ENCODE peak calls at places on chromosomes 6 and 20, in four cellular contexts. One of them, this sample, is unnamed.

GRCh38 chr20:13349240-13349604 is 128.1 kb downstream of the ISM1 start:
- DNase-seq in HepG2: no peak
- DNase-seq in HEK293T: no peak
- DNase-seq in K562: no peak
- DNase-seq in this sample: no peak

GRCh38 chr6:15242937-15243614 is 2.8 kb upstream of the JARID2 start:
- DNase-seq in HepG2: no peak
- DNase-seq in HEK293T: no peak
- DNase-seq in K562: no peak
- DNase-seq in this sample: no peak

GRCh38 chr6:125944434-125944816 is 12.1 kb upstream of the HINT3 start:
- DNase-seq in HepG2: peak; percentile 98
- DNase-seq in HEK293T: no peak
- DNase-seq in K562: no peak
- DNase-seq in this sample: no peak

GRCh38 chr20:60050193-60050960 is 92.2 kb downstream of the CDH26 start:
- DNase-seq in HepG2: peak; percentile 18
- DNase-seq in HEK293T: no peak
- DNase-seq in K562: no peak
- DNase-seq in this sample: peak; percentile 64

GRCh38 chr6:111871207-111871606 is 2.0 kb downstream of the FYN start:
- DNase-seq in HepG2: no peak
- DNase-seq in HEK293T: no peak
- DNase-seq in K562: no peak
- DNase-seq in this sample: no peak

GRCh38 chr6:169162968-169163903 is 90.4 kb downstream of the THBS2 start:
- DNase-seq in HepG2: peak; percentile 7
- DNase-seq in HEK293T: no peak
- DNase-seq in K562: no peak
- DNase-seq in this sample: no peak

GRCh38 chr6:165950316-165950715 is 217.3 kb downstream of the TBXT start:
- DNase-seq in HepG2: no peak
- DNase-seq in HEK293T: no peak
- DNase-seq in K562: no peak
- DNase-seq in this sample: no peak

GRCh38 chr6:105259912-105260889 is 80.4 kb upstream of the POPDC3 start:
- DNase-seq in HepG2: no peak
- DNase-seq in HEK293T: no peak
- DNase-seq in K562: no peak
- DNase-seq in this sample: no peak

GRCh38 chr20:58741384-58741783 is 48.8 kb downstream of the NPEPL1 start:
- DNase-seq in HepG2: no peak
- DNase-seq in HEK293T: no peak
- DNase-seq in K562: no peak
- DNase-seq in this sample: no peak

GRCh38 chr6:27176096-27176495 is 71.4 kb upstream of the PRSS16 start:
- DNase-seq in HepG2: no peak
- DNase-seq in HEK293T: no peak
- DNase-seq in K562: no peak
- DNase-seq in this sample: no peak

GRCh38 chr6:130885392-130886192 is 58.4 kb downstream of the SMLR1 start:
- DNase-seq in HepG2: peak; percentile 85
- DNase-seq in HEK293T: peak; percentile 75
- DNase-seq in K562: peak; percentile 58
- DNase-seq in this sample: peak; percentile 72

GRCh38 chr6:11460001-11460668 is 77.4 kb upstream of the TMEM170B start:
- DNase-seq in HepG2: no peak
- DNase-seq in HEK293T: no peak
- DNase-seq in K562: no peak
- DNase-seq in this sample: no peak

GRCh38 chr6:108661430-108661829 is 100.7 kb downstream of the FOXO3 start:
- DNase-seq in HepG2: no peak
- DNase-seq in HEK293T: no peak
- DNase-seq in K562: no peak
- DNase-seq in this sample: no peak

DNA sequence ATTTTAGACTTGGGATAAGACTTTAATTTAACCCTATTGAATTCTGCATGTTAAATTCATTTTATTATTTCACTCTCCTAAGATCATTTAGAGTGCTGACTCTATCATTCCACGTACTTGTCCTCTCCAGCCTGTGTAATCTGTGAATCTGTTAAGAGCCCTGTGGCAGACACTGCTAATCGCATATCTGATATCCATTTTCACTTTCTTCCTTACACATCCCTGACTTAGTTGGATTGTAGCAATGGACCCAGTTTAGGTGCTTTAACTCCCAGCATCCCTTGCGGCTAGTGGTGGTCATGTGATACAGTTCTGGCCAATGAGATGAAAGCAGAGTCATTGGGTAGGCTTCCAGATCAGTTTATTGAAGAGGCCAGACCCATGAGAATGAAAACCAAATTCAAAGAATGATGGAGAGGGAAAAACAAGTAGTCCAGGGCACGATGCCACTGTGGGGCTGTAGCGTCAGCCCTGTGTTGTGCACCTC is 57.2 kb upstream of the SOX4 start:
- DNase-seq in HepG2: no peak
- DNase-seq in HEK293T: no peak
- DNase-seq in K562: peak; percentile 13
- DNase-seq in this sample: no peak
- TF ChIP-seq ELF4 in HepG2: no peak
- TF ChIP-seq ELF4 in HEK293T: no peak
- TF ChIP-seq ELF4 in K562: no peak
- TF ChIP-seq ELF4 in this sample: no peak

GRCh38 chr6:101986476-101986875 is 593.0 kb downstream of the GRIK2 start:
- DNase-seq in HepG2: no peak
- DNase-seq in HEK293T: no peak
- DNase-seq in K562: no peak
- DNase-seq in this sample: no peak

GRCh38 chr6:101980924-101981323 is 587.4 kb downstream of the GRIK2 start:
- DNase-seq in HepG2: no peak
- DNase-seq in HEK293T: no peak
- DNase-seq in K562: no peak
- DNase-seq in this sample: no peak
- TF ChIP-seq ELF4 in HepG2: no peak
- TF ChIP-seq ELF4 in HEK293T: no peak
- TF ChIP-seq ELF4 in K562: no peak
- TF ChIP-seq ELF4 in this sample: no peak

GRCh38 chr6:170269151-170269872 is 21.6 kb downstream of the DLL1 start:
- DNase-seq in HepG2: no peak
- DNase-seq in HEK293T: no peak
- DNase-seq in K562: no peak
- DNase-seq in this sample: no peak
- TF ChIP-seq ELF4 in HepG2: no peak
- TF ChIP-seq ELF4 in HEK293T: no peak
- TF ChIP-seq ELF4 in K562: no peak
- TF ChIP-seq ELF4 in this sample: no peak

GRCh38 chr6:7633361-7633760 is 43.4 kb downstream of the SNRNP48 start:
- DNase-seq in HepG2: no peak
- DNase-seq in HEK293T: no peak
- DNase-seq in K562: no peak
- DNase-seq in this sample: no peak
- TF ChIP-seq ELF4 in HepG2: no peak
- TF ChIP-seq ELF4 in HEK293T: no peak
- TF ChIP-seq ELF4 in K562: no peak
- TF ChIP-seq ELF4 in this sample: no peak

GRCh38 chr20:57501461-57502330 is 23.2 kb downstream of the CTCFL start:
- DNase-seq in HepG2: no peak
- DNase-seq in HEK293T: no peak
- DNase-seq in K562: no peak
- DNase-seq in this sample: no peak
- TF ChIP-seq ELF4 in HepG2: no peak
- TF ChIP-seq ELF4 in HEK293T: no peak
- TF ChIP-seq ELF4 in K562: no peak
- TF ChIP-seq ELF4 in this sample: no peak

GRCh38 chr20:46751856-46752255 is 42.4 kb downstream of the SLC2A10 start:
- DNase-seq in HepG2: no peak
- DNase-seq in HEK293T: no peak
- DNase-seq in K562: peak; percentile 55
- DNase-seq in this sample: no peak

GRCh38 chr20:46746972-46747371 is 37.5 kb downstream of the SLC2A10 start:
- DNase-seq in HepG2: no peak
- DNase-seq in HEK293T: no peak
- DNase-seq in K562: no peak
- DNase-seq in this sample: no peak

GRCh38 chr20:46752639-46753235 is 43.3 kb downstream of the SLC2A10 start:
- DNase-seq in HepG2: peak; percentile 63
- DNase-seq in HEK293T: peak; percentile 47
- DNase-seq in K562: peak; percentile 41
- DNase-seq in this sample: peak; percentile 73

GRCh38 chr20:46749164-46749563 is 39.7 kb downstream of the SLC2A10 start:
- DNase-seq in HepG2: no peak
- DNase-seq in HEK293T: no peak
- DNase-seq in K562: no peak
- DNase-seq in this sample: no peak
- TF ChIP-seq ELF4 in HepG2: no peak
- TF ChIP-seq ELF4 in HEK293T: no peak
- TF ChIP-seq ELF4 in K562: no peak
- TF ChIP-seq ELF4 in this sample: no peak

DNA sequence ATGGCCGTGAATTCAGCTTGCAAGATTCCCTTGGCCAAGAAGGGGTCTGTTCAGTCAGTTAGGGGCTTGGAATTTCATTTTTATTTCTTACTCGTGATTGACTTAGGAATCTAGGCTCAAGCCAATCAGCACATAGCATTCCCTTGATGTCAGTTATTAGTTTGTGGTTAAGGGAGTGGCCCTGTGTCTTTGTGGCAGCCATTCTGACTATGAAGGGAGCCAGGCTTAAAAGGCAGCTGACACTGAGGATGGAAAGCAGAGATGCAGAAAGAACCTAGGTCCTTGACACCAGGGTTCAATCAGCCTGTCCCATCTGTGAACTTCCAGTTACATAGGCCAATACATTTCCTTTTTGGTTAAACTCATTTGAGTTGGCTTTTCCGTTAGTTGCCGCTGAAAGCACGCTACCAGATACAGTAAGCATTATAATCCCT is 48.1 kb downstream of the MCUR1 start:
- DNase-seq in HepG2: no peak
- DNase-seq in HEK293T: no peak
- DNase-seq in K562: no peak
- DNase-seq in this sample: no peak
- TF ChIP-seq ELF4 in HepG2: no peak
- TF ChIP-seq ELF4 in HEK293T: no peak
- TF ChIP-seq ELF4 in K562: no peak
- TF ChIP-seq ELF4 in this sample: no peak

DNA sequence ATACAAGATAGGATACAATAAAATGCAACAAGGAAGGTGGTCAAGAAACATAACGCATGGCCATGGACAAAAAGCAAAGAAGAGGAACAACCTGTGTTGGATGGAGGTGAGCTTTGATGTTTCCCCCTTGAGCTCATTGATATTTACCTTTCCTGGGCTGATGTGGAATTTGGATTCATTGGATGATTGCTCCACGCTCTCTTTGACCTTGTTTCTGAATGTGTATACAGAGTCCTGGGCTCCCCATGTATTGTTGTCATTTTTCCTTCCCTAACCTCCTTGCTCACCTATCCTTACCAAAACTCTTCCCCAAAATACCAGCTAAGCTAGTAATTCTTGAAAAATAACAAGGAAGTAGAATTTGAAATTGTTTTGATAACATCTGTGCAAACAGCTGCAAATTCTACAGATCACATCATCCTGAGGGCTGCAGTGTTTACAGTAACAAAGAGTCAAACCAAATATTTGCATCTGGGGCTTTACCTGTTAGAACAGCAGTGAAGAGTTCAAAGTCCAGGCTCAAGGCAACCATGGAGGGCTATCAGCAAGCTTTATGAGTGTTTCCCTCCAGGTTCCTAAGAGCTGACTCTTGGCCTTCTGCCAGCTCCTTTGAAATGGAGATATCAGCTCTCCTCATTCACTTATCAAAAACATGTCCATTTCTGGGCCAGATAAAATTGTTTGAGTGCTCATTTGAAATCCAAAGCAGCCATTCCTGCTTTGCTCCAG is 214.3 kb upstream of the MARCKS start:
- DNase-seq in HepG2: peak; percentile 100
- DNase-seq in HEK293T: peak; percentile 40
- DNase-seq in K562: peak; percentile 19
- DNase-seq in this sample: peak; percentile 16
- TF ChIP-seq ELF4 in HepG2: peak; percentile 74
- TF ChIP-seq ELF4 in HEK293T: no peak
- TF ChIP-seq ELF4 in K562: no peak
- TF ChIP-seq ELF4 in this sample: no peak

DNA sequence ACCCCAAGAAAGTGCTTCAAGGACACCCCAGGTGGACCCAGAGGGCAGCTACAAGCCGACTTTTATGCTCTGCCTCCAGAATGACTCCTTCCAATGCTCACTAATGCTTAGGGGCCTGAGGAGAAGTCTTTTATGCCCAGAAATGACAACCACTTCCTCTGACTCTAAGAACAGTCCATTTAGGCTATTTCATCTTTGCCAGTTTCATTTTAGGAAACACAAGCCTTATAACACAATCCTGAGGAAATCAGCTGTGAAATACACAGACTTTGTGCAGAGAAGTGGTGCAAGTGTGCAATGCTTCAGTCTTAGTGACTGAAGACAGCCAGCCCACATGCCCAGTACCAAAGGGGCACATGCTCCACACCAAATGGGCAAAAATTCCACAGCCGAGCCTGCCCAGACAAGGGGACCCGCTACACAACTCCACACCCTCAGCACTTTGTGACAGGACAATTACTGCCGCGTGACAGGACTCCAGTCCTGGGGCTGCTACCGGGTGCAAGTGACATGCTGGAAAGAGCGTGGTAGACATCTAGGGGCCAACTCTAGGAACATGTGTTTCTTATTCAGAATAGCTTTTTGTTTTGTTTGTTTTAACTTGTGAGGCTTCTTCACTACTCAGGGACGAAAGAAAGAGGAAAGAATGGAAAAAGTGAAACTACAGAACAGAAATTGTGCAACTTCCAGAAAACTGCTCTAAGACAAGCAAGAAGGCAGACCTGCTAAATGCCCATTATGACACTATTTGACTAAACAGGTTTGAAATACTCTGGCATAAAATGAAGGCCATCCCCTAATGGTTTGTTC is 28.2 kb upstream of the PLAGL1 start:
- DNase-seq in HepG2: peak; percentile 21
- DNase-seq in HEK293T: peak; percentile 33
- DNase-seq in K562: peak; percentile 30
- DNase-seq in this sample: peak; percentile 15
- TF ChIP-seq ELF4 in HepG2: no peak
- TF ChIP-seq ELF4 in HEK293T: no peak
- TF ChIP-seq ELF4 in K562: no peak
- TF ChIP-seq ELF4 in this sample: no peak

GRCh38 chr6:3269412-3269975 is 10.7 kb downstream of the PSMG4 start:
- DNase-seq in HepG2: no peak
- DNase-seq in HEK293T: no peak
- DNase-seq in K562: no peak
- DNase-seq in this sample: no peak
- TF ChIP-seq ELF4 in HepG2: no peak
- TF ChIP-seq ELF4 in HEK293T: no peak
- TF ChIP-seq ELF4 in K562: no peak
- TF ChIP-seq ELF4 in this sample: no peak